ENCODE peak calls at places on chromosomes 5 and 9, in four cellular contexts. C is CD8-positive, alpha-beta memory T cell; Y is brain microvascular endothelial cell; N is heart right ventricle. R is an unnamed sample.

GRCh38 chr9:92507005-92507404 is 24.7 kb upstream of the ASPN start:
- DNase-seq in C (no peak), Y (no peak), N (no peak), R (no peak)

GRCh38 chr5:147578228-147579024 is 68.6 kb upstream of the DPYSL3 start:
- DNase-seq in C (no peak), Y (peak; percentile 31), N (no peak), R (no peak)

GRCh38 chr9:114051281-114051680 is 26.8 kb downstream of the AMBP start:
- DNase-seq in C (no peak), Y (no peak), N (no peak), R (no peak)

GRCh38 chr9:13939129-13939528 is 374.8 kb downstream of the NFIB start:
- DNase-seq in C (no peak), Y (peak; percentile 65), N (no peak), R (no peak)

GRCh38 chr5:61866930-61867329 is 439.1 kb upstream of the KIF2A start:
- DNase-seq in C (no peak), Y (peak; percentile 37), N (no peak), R (no peak)

GRCh38 chr5:175748650-175749049 is 90.8 kb downstream of the HRH2 start:
- DNase-seq in C (no peak), Y (no peak), N (no peak), R (no peak)

GRCh38 chr5:78589928-78590327 is 58.6 kb downstream of the LHFPL2 start:
- DNase-seq in C (no peak), Y (no peak), N (no peak), R (no peak)

GRCh38 chr5:151523335-151523734 is 67.8 kb downstream of the FAT2 start:
- DNase-seq in C (peak; percentile 17), Y (peak; percentile 59), N (no peak), R (no peak)

GRCh38 chr5:1838013-1838412 is 36.8 kb downstream of the NDUFS6 start:
- DNase-seq in C (no peak), Y (no peak), N (no peak), R (no peak)

GRCh38 chr5:73836607-73837006 is 210.6 kb downstream of the ARHGEF28 start:
- DNase-seq in C (no peak), Y (no peak), N (no peak), R (no peak)

GRCh38 chr5:139022528-139022927 is 147.4 kb upstream of the LRRTM2 start:
- DNase-seq in C (no peak), Y (no peak), N (no peak), R (no peak)

GRCh38 chr9:4297795-4298254 is 2.0 kb downstream of the GLIS3 start:
- DNase-seq in C (peak; percentile 63), Y (peak; percentile 63), N (peak; percentile 64), R (peak; percentile 40)

GRCh38 chr5:27733242-27733641 is 694.9 kb upstream of the CDH9 start:
- DNase-seq in C (no peak), Y (no peak), N (no peak), R (no peak)

GRCh38 chr9:85443190-85443598 is 298.6 kb downstream of the AGTPBP1 start:
- DNase-seq in C (no peak), Y (no peak), N (no peak), R (no peak)

GRCh38 chr9:121491111-121491510 is 8.5 kb downstream of the GGTA1 start:
- DNase-seq in C (no peak), Y (no peak), N (no peak), R (no peak)

GRCh38 chr9:108049026-108049591 is 559.5 kb upstream of the KLF4 start:
- DNase-seq in C (no peak), Y (peak; percentile 91), N (no peak), R (no peak)

GRCh38 chr5:154767537-154767936 is 12.4 kb downstream of the LARP1 start:
- DNase-seq in C (peak; percentile 25), Y (no peak), N (no peak), R (no peak)

GRCh38 chr5:79924936-79925893 is 65.8 kb downstream of the MTX3 start:
- DNase-seq in C (peak; percentile 10), Y (no peak), N (no peak), R (no peak)

GRCh38 chr9:84781431-84781830 is 111.9 kb downstream of the NTRK2 start:
- DNase-seq in C (no peak), Y (peak; percentile 38), N (no peak), R (no peak)

GRCh38 chr9:124133752-124134151 is 122.2 kb downstream of the LHX2 start:
- DNase-seq in C (no peak), Y (peak; percentile 50), N (peak; percentile 24), R (peak; percentile 43)

GRCh38 chr9:89743576-89744254 is 138.9 kb downstream of the GADD45G start:
- DNase-seq in C (peak; percentile 82), Y (no peak), N (no peak), R (no peak)

GRCh38 chr9:135468866-135469521 is 10.6 kb upstream of the PPP1R26 start:
- DNase-seq in C (no peak), Y (peak; percentile 34), N (no peak), R (no peak)

GRCh38 chr9:107566596-107566995 is 77.0 kb upstream of the KLF4 start:
- DNase-seq in C (no peak), Y (no peak), N (no peak), R (no peak)

GRCh38 chr5:168076561-168076991 is 214.9 kb upstream of the WWC1 start:
- DNase-seq in C (no peak), Y (peak; percentile 24), N (peak; percentile 35), R (no peak)

GRCh38 chr9:35615981-35616680 is 2.1 kb downstream of the CD72 start:
- DNase-seq in C (no peak), Y (no peak), N (no peak), R (no peak)

GRCh38 chr5:81425569-81425968 is 31.6 kb upstream of the ACOT12 start:
- DNase-seq in C (peak; percentile 49), Y (no peak), N (no peak), R (no peak)

GRCh38 chr9:90919883-90920282 is 118.3 kb downstream of the SYK start:
- DNase-seq in C (no peak), Y (no peak), N (peak; percentile 52), R (no peak)

GRCh38 chr9:12777149-12778010 is 2.6 kb downstream of the LURAP1L start:
- DNase-seq in C (no peak), Y (no peak), N (no peak), R (no peak)

GRCh38 chr5:179620703-179621350 is 2.6 kb downstream of the HNRNPH1 start:
- DNase-seq in C (no peak), Y (no peak), N (no peak), R (no peak)

GRCh38 chr5:104817127-104817526 is 1254.5 kb upstream of the NUDT12 start:
- DNase-seq in C (no peak), Y (no peak), N (no peak), R (no peak)

GRCh38 chr9:113427629-113428028 is 17.1 kb downstream of the C9orf43 start:
- DNase-seq in C (no peak), Y (no peak), N (no peak), R (no peak)

GRCh38 chr5:57458443-57458842 is 24.2 kb downstream of the ACTBL2 start:
- DNase-seq in C (no peak), Y (no peak), N (no peak), R (no peak)

GRCh38 chr9:21933281-21933680 is 60.9 kb downstream of the CDKN2A start:
- DNase-seq in C (no peak), Y (no peak), N (no peak), R (no peak)

GRCh38 chr5:53422539-53422938 is 57.9 kb upstream of the FST start:
- DNase-seq in C (no peak), Y (peak; percentile 83), N (no peak), R (no peak)

GRCh38 chr9:127455299-127455992 is 4.1 kb downstream of the LRSAM1 start:
- DNase-seq in C (no peak), Y (no peak), N (peak; percentile 46), R (no peak)

GRCh38 chr9:122168356-122168755 is 8.6 kb downstream of the MORN5 start:
- DNase-seq in C (no peak), Y (no peak), N (no peak), R (no peak)

GRCh38 chr5:137156175-137156574 is 343.0 kb downstream of the SPOCK1 start:
- DNase-seq in C (no peak), Y (no peak), N (no peak), R (no peak)

DNA sequence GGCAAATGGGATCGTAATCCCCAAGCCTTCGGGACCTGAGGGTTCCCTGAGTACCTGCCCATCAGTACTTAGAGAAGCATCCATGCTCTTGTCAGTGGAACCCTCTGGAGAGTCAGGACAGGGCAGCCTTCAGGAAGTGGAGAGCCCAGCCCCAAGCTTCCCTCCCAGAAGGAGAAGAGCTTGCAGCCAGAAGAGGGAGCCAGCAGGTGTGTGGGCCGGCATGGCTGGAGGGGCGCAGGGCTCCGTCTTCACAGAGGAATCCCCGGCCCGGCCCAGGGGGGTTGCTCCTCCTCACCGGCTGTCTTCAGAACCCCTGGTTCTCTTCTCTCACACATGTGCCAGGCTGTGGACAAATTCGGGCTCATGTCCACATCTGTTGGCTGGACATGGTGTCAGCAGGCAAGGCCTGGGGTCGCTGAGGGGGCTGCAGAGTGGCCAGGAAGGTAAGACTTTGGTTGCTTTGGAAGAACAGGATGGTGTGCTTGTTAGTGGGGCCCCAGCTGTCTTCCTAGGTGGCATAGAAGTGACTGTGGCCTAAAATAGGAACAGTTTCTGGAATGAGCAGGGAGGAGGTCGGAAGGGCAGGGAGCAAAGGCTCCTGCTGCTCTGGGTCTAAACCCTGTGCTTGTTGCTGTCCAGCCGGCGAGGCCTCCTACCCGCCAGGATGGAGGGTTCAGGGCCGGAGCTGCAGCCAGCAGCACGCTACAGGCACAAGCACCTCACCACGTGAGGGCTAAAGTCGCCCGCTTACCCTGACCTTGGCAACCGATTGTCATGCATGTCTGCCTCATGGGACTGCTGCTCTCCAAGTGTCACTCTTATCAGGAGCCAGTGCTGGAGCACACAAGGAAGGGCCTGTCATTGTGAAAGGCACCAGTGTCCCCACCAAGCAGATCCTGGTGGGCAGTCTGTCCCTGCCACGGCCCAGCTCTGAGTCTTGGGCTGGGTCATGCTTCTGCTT is 58.7 kb upstream of the RXRA start:
- DNase-seq in C (no peak), Y (no peak), N (peak; percentile 40), R (no peak)
- H3K27ac ChIP-seq in C (no peak overlapping the region), Y (no peak overlapping the region), N (no peak overlapping the region), R (no peak overlapping the region)

DNA sequence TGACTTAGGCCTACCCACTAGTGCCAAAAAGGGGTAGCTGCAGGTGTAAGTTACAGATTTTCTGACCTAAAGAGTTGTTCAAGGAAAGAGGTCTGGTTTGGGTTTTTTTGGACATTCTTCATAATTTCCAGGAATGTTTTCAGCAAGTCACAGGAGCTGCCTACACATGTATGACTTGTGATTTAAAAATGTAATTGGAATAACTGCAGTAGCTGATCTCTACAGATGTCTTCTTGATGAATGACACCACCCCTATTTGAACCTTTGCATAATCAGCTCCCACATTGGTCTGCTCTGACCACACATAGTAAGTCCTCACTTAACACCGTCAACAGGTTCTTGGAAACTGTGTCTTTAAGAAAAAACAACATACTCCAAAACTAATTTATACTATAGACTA is 481.4 kb downstream of the RASEF start:
- DNase-seq in C (no peak), Y (no peak), N (no peak), R (no peak)
- H3K27ac ChIP-seq in C (no peak overlapping the region), Y (no peak overlapping the region), N (no peak overlapping the region), R (no peak overlapping the region)

GRCh38 chr9:19408316-19408692 is 505 bp upstream of the ACER2 start:
- DNase-seq in C (peak; percentile 14), Y (no peak), N (peak; percentile 70), R (no peak)
- H3K27ac ChIP-seq in C (peak overlapping the region; percentile 46), Y (no peak overlapping the region), N (peak overlapping the region; percentile 89), R (peak overlapping the region; percentile 71)

GRCh38 chr9:20364954-20365353 is 257.3 kb downstream of the MLLT3 start:
- DNase-seq in C (no peak), Y (no peak), N (no peak), R (no peak)
- H3K27ac ChIP-seq in C (no peak overlapping the region), Y (no peak overlapping the region), N (no peak overlapping the region), R (no peak overlapping the region)

GRCh38 chr5:172918421-172919371 is 40.5 kb upstream of the RPL26L1 start:
- DNase-seq in C (peak; percentile 92), Y (no peak), N (no peak), R (no peak)
- H3K27ac ChIP-seq in C (peak overlapping the region; percentile 64), Y (peak overlapping the region; percentile 98), N (no peak overlapping the region), R (no peak overlapping the region)